ENCODE peak calls at places on chromosomes 5 and 9, in four cellular contexts. Q, R, W and S are unnamed samples.

GRCh38 chr9:37989632-37990155 is 79.3 kb downstream of the SHB start:
- DNase-seq in R (no peak), Q (no peak), W (no peak), S (no peak)

GRCh38 chr9:686381-686813 is 155.1 kb upstream of the DMRT1 start:
- DNase-seq in Q (no peak), R (no peak), W (no peak), S (no peak)

GRCh38 chr9:111008148-111009075 is 29.9 kb downstream of the LPAR1 start:
- DNase-seq in Q (no peak), R (no peak), W (no peak), S (no peak)

GRCh38 chr5:111278824-111279504 is 54.8 kb downstream of the CAMK4 start:
- DNase-seq in W (peak; percentile 45), Q (peak; percentile 90), R (peak; percentile 79), S (peak; percentile 82)

GRCh38 chr5:117690603-117691002 is 1116.0 kb upstream of the SEMA6A start:
- DNase-seq in Q (no peak), W (no peak), R (no peak), S (peak; percentile 9)

GRCh38 chr5:6452622-6453504 is 4.2 kb downstream of the UBE2QL1 start:
- DNase-seq in W (no peak), R (no peak), Q (no peak), S (peak; percentile 15)

GRCh38 chr5:142979636-142980035 is 209.5 kb downstream of the ARHGAP26 start:
- DNase-seq in Q (no peak), R (peak; percentile 44), W (no peak), S (no peak)

GRCh38 chr9:18490591-18491370 is 16.8 kb downstream of the ADAMTSL1 start:
- DNase-seq in W (no peak), Q (no peak), R (no peak), S (no peak)

GRCh38 chr5:120568716-120569115 is 104.6 kb downstream of the PRR16 start:
- DNase-seq in W (no peak), Q (no peak), R (no peak), S (no peak)

GRCh38 chr9:105535920-105536668 is 21.8 kb upstream of the FKTN start:
- DNase-seq in W (no peak), Q (no peak), R (no peak), S (no peak)

GRCh38 chr5:69007086-69007672 is 86.6 kb upstream of the SLC30A5 start:
- DNase-seq in Q (no peak), R (no peak), W (no peak), S (no peak)

GRCh38 chr9:6197330-6197729 is 18.3 kb upstream of the IL33 start:
- DNase-seq in R (peak; percentile 35), Q (peak; percentile 75), W (peak; percentile 31), S (peak; percentile 63)

GRCh38 chr5:34001231-34001935 is 6.5 kb downstream of the AMACR start:
- DNase-seq in W (peak; percentile 39), R (no peak), Q (no peak), S (peak; percentile 29)

GRCh38 chr5:137563646-137564474 is 64.7 kb upstream of the SPOCK1 start:
- DNase-seq in W (no peak), R (no peak), Q (no peak), S (no peak)
- H3K4me2 ChIP-seq in W (no peak overlapping the region), R (no peak overlapping the region), Q (no peak overlapping the region), S (no peak overlapping the region)

GRCh38 chr5:67192719-67193464 is 3.7 kb downstream of the CD180 start:
- DNase-seq in R (no peak), Q (no peak), W (no peak), S (no peak)
- H3K4me1 ChIP-seq in R (peaks cover 7% of the 10 kb centered on the region), Q (peaks cover 6% of the 10 kb centered on the region), W (no peaks in the 10 kb centered on the region), S (peaks cover 7% of the 10 kb centered on the region)

GRCh38 chr5:983238-983524 is 25.4 kb upstream of the NKD2 start:
- DNase-seq in Q (no peak), W (no peak), R (no peak), S (no peak)

GRCh38 chr5:980941-981340 is 27.7 kb upstream of the NKD2 start:
- DNase-seq in Q (no peak), W (no peak), R (no peak), S (peak; percentile 42)

GRCh38 chr5:981466-981865 is 27.1 kb upstream of the NKD2 start:
- DNase-seq in R (peak; percentile 34), W (no peak), Q (peak; percentile 41), S (peak; percentile 44)

GRCh38 chr5:983568-983967 is 25.0 kb upstream of the NKD2 start:
- DNase-seq in R (no peak), W (no peak), Q (no peak), S (no peak)

GRCh38 chr5:982377-983237 is 26.0 kb upstream of the NKD2 start:
- DNase-seq in W (no peak), R (peak; percentile 86), Q (peak; percentile 84), S (peak; percentile 60)
- TF ChIP-seq CTCF in W (peak; percentile 56), R (peak; percentile 75), Q (peak; percentile 79), S (peak; percentile 63)

GRCh38 chr9:120874861-120875565 is 2.0 kb downstream of the PHF19 start:
- DNase-seq in W (no peak), R (no peak), Q (no peak), S (no peak)
- H3K4me2 ChIP-seq in W (peak overlapping the region; percentile 88), R (peak overlapping the region; percentile 67), Q (peak overlapping the region; percentile 91), S (peak overlapping the region; percentile 92)

GRCh38 chr5:124654418-124654817 is 92.0 kb downstream of the ZNF608 start:
- DNase-seq in W (no peak), R (no peak), Q (no peak), S (no peak)

GRCh38 chr5:124652892-124653441 is 93.5 kb downstream of the ZNF608 start:
- DNase-seq in W (no peak), Q (no peak), R (no peak), S (peak; percentile 10)

GRCh38 chr5:124655943-124656459 is 90.4 kb downstream of the ZNF608 start:
- DNase-seq in R (no peak), Q (no peak), W (peak; percentile 97), S (no peak)

GRCh38 chr5:124652514-124652819 is 94.0 kb downstream of the ZNF608 start:
- DNase-seq in Q (no peak), R (no peak), W (no peak), S (no peak)

DNA sequence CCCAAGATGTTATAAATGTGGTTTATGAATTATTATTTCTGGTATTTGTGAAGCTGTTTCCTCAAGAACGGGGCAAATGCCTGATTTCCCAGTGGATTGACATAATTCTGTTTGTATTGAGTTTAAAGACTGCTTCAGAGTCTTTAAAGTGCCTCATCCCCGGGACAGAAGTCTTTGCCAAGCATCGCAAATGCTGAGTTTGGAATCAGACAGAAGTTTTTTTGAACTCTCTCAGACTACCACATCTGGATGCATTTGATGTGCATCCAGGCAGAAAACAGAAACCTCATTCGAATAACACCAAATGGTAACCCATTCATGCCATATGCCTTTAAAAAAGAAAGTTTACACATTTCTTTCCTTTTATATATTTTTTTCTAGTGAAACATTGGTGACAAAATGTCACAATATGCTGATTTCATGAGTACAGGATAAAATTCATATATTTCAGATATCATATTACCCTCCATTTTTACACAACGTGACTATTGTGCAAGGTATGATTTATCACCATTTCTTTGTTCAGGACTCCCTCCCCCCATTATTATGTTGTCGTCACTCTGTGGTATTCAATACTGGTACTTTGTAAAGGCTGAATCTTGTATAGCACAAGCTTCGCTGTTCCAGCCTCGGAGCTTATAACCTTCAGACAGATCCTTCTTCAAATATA is 91.1 kb downstream of the ZNF608 start:
- DNase-seq in R (no peak), Q (no peak), W (no peak), S (no peak)
- H3K4me1 ChIP-seq in R (peaks cover 20% of the 10 kb centered on the region), Q (peaks cover 61% of the 10 kb centered on the region), W (peaks cover 96% of the 10 kb centered on the region), S (peaks cover 83% of the 10 kb centered on the region)

GRCh38 chr5:172433513-172433912 is 20.8 kb downstream of the SH3PXD2B start:
- DNase-seq in W (peak; percentile 35), R (no peak), Q (no peak), S (no peak)
- TF ChIP-seq CTCF in W (no peak), R (no peak), Q (no peak), S (no peak)

DNA sequence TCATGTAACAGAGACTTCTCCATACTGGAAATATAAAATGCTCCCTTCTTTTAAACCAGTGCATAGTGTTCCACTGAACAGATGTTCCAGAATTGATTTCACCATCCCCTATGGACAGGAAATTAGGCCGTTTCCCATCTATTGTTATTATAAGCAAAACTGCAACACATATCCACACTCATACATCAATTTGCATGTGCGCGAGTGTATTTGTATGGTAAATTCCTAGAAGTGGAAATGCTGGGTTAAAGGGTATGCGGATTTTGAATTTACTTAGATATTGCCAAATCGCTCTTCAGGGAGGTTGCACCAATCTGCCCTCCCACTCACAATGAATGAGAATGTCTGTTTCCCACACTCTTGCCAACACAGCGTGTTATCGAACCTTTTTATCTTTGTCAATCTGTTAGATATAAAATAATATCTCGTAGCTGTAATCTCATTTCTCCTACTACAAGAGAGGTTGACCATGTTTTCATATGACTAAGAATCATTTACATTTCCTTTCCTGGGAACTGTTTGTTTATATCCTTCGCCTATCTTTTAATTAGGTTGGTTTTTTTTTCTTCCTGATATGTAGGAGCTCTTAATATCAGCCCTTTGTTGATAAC is 35.6 kb downstream of the LHX2 start:
- DNase-seq in R (no peak), W (no peak), Q (no peak), S (no peak)
- H3K4me2 ChIP-seq in R (no peak overlapping the region), W (no peak overlapping the region), Q (no peak overlapping the region), S (no peak overlapping the region)

GRCh38 chr5:52710972-52711596 is 76.6 kb upstream of the ITGA1 start:
- DNase-seq in Q (no peak), W (no peak), R (no peak), S (no peak)
- H3K4me1 ChIP-seq in Q (peaks cover 8% of the 10 kb centered on the region), W (peaks cover 59% of the 10 kb centered on the region), R (peaks cover 3% of the 10 kb centered on the region), S (no peaks in the 10 kb centered on the region)

DNA sequence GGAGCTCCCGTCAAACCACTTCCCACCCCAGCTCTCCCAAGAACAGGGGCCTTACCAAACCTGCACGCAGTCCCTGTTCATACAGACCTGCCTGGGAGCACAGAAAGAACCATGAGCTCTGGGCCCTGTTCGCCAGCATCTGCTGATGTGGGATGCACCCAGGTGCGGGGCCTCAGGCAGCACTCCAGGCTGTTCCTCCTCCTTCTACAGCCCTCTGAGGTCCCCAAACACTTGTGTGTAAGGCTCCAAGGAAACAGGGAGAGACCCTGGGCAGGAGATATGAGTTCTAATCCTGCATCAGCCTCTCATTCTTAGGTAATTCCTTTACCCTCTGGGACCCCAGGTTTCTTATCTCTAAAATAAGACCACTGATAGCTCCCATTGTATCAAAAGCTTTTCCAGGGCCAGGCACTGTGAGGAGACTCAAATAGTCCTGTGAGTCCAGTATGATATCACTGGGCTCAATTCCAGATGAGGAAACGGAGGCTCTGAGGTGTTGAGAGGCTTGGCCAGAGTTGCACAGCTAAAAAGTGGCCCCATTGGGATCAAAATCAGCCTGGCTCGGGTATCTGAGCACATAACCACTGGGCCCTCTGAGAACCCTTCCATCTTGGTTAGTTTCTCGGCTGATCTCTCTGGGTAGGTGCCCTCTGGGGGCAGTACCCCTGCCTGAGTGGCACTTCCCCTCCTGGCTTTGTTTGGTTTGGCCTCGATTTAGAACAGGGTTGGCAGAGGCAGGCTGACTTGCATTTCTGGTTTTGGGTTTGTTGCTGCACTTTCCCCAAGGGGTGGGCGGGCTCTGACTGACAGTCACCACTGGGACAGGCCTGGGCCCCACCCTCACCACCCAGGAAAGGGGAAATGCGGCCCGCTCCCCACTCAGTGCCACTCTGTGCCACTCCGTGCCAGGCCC is 116.8 kb downstream of the RGS3 start:
- DNase-seq in Q (no peak), W (no peak), R (no peak), S (no peak)
- TF ChIP-seq CTCF in Q (no peak), W (no peak), R (no peak), S (no peak)